ENCODE peak calls at places on chromosomes 16 and 17, in five cellular contexts. O is DMS 273 treated with DMSO at 0.1 percent for 48 hours; P is activated naive CD8-positive, alpha-beta T cell treated with anti-CD3 and anti-CD28 coated beads, Interleukin-2, amount 50 U/mL, for 16 hours; F is kidney tubule cell; U is RCC 7860. D is an unnamed sample.
A peak's percentile ranks its signal among the peaks of the same experiment; 100 is the strongest.

GRCh38 chr16:74775255-74775654 is 635 bp upstream of the FA2H start:
- DNase-seq in F (no peak), O (no peak), U (no peak), P (no peak), D (no peak)

GRCh38 chr16:85210423-85211169 is 98.3 kb upstream of the CIBAR2 start:
- DNase-seq in U (peak; percentile 70), P (no peak), F (peak; percentile 70), O (no peak), D (no peak)

GRCh38 chr17:68053237-68054030 is 17.9 kb downstream of the KPNA2 start:
- DNase-seq in F (no peak), P (no peak), O (no peak), U (no peak), D (no peak)

GRCh38 chr17:81741594-81742452 is 29.7 kb downstream of the SLC25A10 start:
- DNase-seq in O (no peak), P (no peak), U (no peak), F (no peak), D (no peak)

GRCh38 chr16:87183647-87184046 is 133.5 kb downstream of the C16orf95 start:
- DNase-seq in U (no peak), F (no peak), O (no peak), P (no peak), D (no peak)

GRCh38 chr17:28249706-28250105 is 69.3 kb upstream of the TMEM97 start:
- DNase-seq in O (no peak), U (no peak), P (no peak), F (no peak), D (no peak)

GRCh38 chr17:49646391-49647255 is 31.3 kb downstream of the SPOP start:
- DNase-seq in F (peak; percentile 93), P (peak; percentile 18), U (peak; percentile 68), O (no peak), D (no peak)

GRCh38 chr16:89360760-89361435 is 129.5 kb downstream of the ANKRD11 start:
- DNase-seq in U (no peak), P (peak; percentile 31), O (no peak), F (peak; percentile 41), D (no peak)

GRCh38 chr17:57892146-57892819 is 42.4 kb upstream of the MRPS23 start:
- DNase-seq in F (peak; percentile 89), O (peak; percentile 10), P (peak; percentile 50), U (peak; percentile 75), D (peak; percentile 76)

GRCh38 chr16:57957396-57958392 is 13.2 kb downstream of the CNGB1 start:
- DNase-seq in O (no peak), P (no peak), F (no peak), U (no peak), D (no peak)

GRCh38 chr17:83083368-83084201 is 4.2 kb downstream of the METRNL start:
- DNase-seq in F (peak; percentile 85), P (no peak), O (no peak), U (peak; percentile 83), D (no peak)

GRCh38 chr16:81601601-81602251 is 157.1 kb downstream of the CMIP start:
- DNase-seq in U (no peak), F (no peak), O (no peak), P (no peak), D (no peak)

GRCh38 chr17:10127819-10128375 is 70.5 kb downstream of the GAS7 start:
- DNase-seq in P (no peak), F (peak; percentile 32), O (no peak), U (peak; percentile 35), D (no peak)

GRCh38 chr17:30021708-30022317 is 80.4 kb downstream of the EFCAB5 start:
- DNase-seq in U (peak; percentile 48), F (peak; percentile 59), O (peak; percentile 12), P (no peak), D (no peak)

D was measured in omental fat pad.